ENCODE peak calls at places on chromosomes 5 and 9, in seven cellular contexts. W, O, N, Q, Y, Z and A are unnamed samples.
A peak's percentile ranks its signal among the peaks of the same experiment; 100 is the strongest.

GRCh38 chr9:136079211-136079915 is 15.7 kb downstream of the NACC2 start:
- DNase-seq in W (peak; percentile 16), O (no peak), N (no peak), Q (peak; percentile 29), Y (no peak), Z (no peak), A (no peak)

GRCh38 chr5:96819806-96820205 is 12.1 kb upstream of the ERAP1 start:
- DNase-seq in W (no peak), O (no peak), N (no peak), Q (no peak), Y (no peak), Z (no peak), A (no peak)

GRCh38 chr5:24918676-24919075 is 273.9 kb upstream of the CDH10 start:
- DNase-seq in W (no peak), O (no peak), N (no peak), Q (no peak), Y (no peak), Z (no peak), A (no peak)

GRCh38 chr9:137955224-137955570 is 77.6 kb downstream of the CACNA1B start:
- DNase-seq in W (no peak), O (no peak), N (no peak), Q (no peak), Y (no peak), Z (no peak), A (no peak)

GRCh38 chr5:147558826-147559225 is 49.0 kb upstream of the DPYSL3 start:
- DNase-seq in W (peak; percentile 80), O (peak; percentile 57), N (no peak), Q (peak; percentile 60), Y (no peak), Z (peak; percentile 81), A (peak; percentile 87)

GRCh38 chr9:6788175-6789016 is 30.6 kb downstream of the KDM4C start:
- DNase-seq in W (peak; percentile 40), O (peak; percentile 31), N (no peak), Q (peak; percentile 50), Y (no peak), Z (peak; percentile 58), A (peak; percentile 82)

GRCh38 chr5:87410941-87411340 is 1.8 kb downstream of the CCNH start:
- DNase-seq in W (no peak), O (peak; percentile 40), N (no peak), Q (no peak), Y (no peak), Z (peak; percentile 80), A (peak; percentile 87)

GRCh38 chr5:119411291-119411934 is 40.9 kb upstream of the HSD17B4 start:
- DNase-seq in W (no peak), O (peak; percentile 84), N (no peak), Q (no peak), Y (no peak), Z (peak; percentile 46), A (peak; percentile 89)

GRCh38 chr5:6631441-6631840 is 1.4 kb downstream of the NSUN2 start:
- DNase-seq in W (no peak), O (no peak), N (no peak), Q (no peak), Y (no peak), Z (no peak), A (peak; percentile 20)

GRCh38 chr5:90015584-90016018 is 394.0 kb downstream of the CETN3 start:
- DNase-seq in W (no peak), O (peak; percentile 3), N (no peak), Q (no peak), Y (no peak), Z (peak; percentile 11), A (peak; percentile 45)

GRCh38 chr9:18327106-18327505 is 146.8 kb upstream of the ADAMTSL1 start:
- DNase-seq in W (no peak), O (no peak), N (no peak), Q (no peak), Y (no peak), Z (no peak), A (peak; percentile 27)

GRCh38 chr5:140549237-140550144 is 2.0 kb downstream of the EIF4EBP3 start:
- DNase-seq in W (no peak), O (no peak), N (no peak), Q (no peak), Y (no peak), Z (peak; percentile 41), A (peak; percentile 54)

GRCh38 chr9:87874320-87874655 is 8.4 kb upstream of the SPATA31E1 start:
- DNase-seq in W (no peak), O (no peak), N (no peak), Q (no peak), Y (no peak), Z (no peak), A (no peak)

GRCh38 chr5:159088371-159088770 is 11.3 kb downstream of the EBF1 start:
- DNase-seq in W (no peak), O (no peak), N (no peak), Q (no peak), Y (no peak), Z (no peak), A (no peak)

GRCh38 chr9:127776195-127776918 is 2.1 kb downstream of the SH2D3C start:
- DNase-seq in W (peak; percentile 68), O (no peak), N (no peak), Q (no peak), Y (no peak), Z (no peak), A (no peak)

GRCh38 chr9:1604942-1605560 is 410.1 kb upstream of the SMARCA2 start:
- DNase-seq in W (no peak), O (peak; percentile 8), N (no peak), Q (no peak), Y (peak; percentile 24), Z (no peak), A (peak; percentile 52)

GRCh38 chr5:82639393-82640144 is 361.4 kb upstream of the RPS23 start:
- DNase-seq in W (no peak), O (no peak), N (no peak), Q (no peak), Y (no peak), Z (peak; percentile 10), A (no peak)

GRCh38 chr9:96125624-96126023 is 176.4 kb downstream of the HSD17B3 start:
- DNase-seq in W (no peak), O (no peak), N (no peak), Q (no peak), Y (no peak), Z (no peak), A (no peak)

GRCh38 chr5:128376577-128376976 is 161.5 kb downstream of the FBN2 start:
- DNase-seq in W (no peak), O (no peak), N (no peak), Q (no peak), Y (no peak), Z (no peak), A (no peak)

GRCh38 chr9:35257986-35258664 is 96.3 kb downstream of the UNC13B start:
- DNase-seq in W (no peak), O (peak; percentile 27), N (no peak), Q (no peak), Y (no peak), Z (no peak), A (no peak)

GRCh38 chr5:36734422-36734821 is 128.0 kb downstream of the SLC1A3 start:
- DNase-seq in W (peak; percentile 34), O (peak; percentile 10), N (no peak), Q (no peak), Y (no peak), Z (peak; percentile 36), A (peak; percentile 60)

GRCh38 chr5:167947312-167947711 is 344.1 kb upstream of the WWC1 start:
- DNase-seq in W (no peak), O (no peak), N (no peak), Q (no peak), Y (no peak), Z (peak; percentile 25), A (peak; percentile 54)

GRCh38 chr5:96427823-96428222 is 5.2 kb downstream of the PCSK1 start:
- DNase-seq in W (peak; percentile 53), O (no peak), N (no peak), Q (no peak), Y (no peak), Z (peak; percentile 15), A (peak; percentile 34)

GRCh38 chr5:52989781-52990530 is 804 bp downstream of the ITGA2 start:
- DNase-seq in W (peak; percentile 67), O (no peak), N (no peak), Q (peak; percentile 58), Y (peak; percentile 14), Z (peak; percentile 60), A (peak; percentile 81)

GRCh38 chr5:171495122-171495700 is 75.8 kb downstream of the FGF18 start:
- DNase-seq in W (no peak), O (no peak), N (no peak), Q (no peak), Y (no peak), Z (no peak), A (no peak)
- H3K9ac ChIP-seq in W (no peak overlapping the region), O (no peak overlapping the region), N (no peak overlapping the region), Q (no peak overlapping the region), Y (no peak overlapping the region), Z (no peak overlapping the region), A (no peak overlapping the region)

DNA sequence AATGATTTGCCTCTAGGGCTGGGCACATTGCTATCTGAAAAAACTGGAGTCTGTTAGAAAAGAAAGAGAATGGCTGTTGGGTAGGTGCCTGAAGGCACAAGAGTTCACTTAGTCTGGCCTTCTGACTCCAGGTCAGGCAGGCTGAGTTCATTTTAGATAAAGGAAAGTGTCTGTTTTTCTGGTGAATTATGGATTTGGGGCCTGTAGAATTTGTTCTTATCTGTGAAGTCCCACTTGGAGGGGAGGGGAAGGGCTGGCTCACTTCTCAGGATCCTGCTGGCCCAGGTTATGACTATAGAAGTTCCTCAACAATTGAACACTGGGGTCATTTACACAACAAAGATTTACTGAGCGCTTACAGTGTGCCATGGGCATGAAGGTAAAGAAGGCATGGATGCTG is 11.5 kb upstream of the SEPTIN8 start:
- DNase-seq in W (no peak), O (no peak), N (no peak), Q (no peak), Y (no peak), Z (no peak), A (no peak)
- H3K9ac ChIP-seq in W (no peak overlapping the region), O (no peak overlapping the region), N (no peak overlapping the region), Q (no peak overlapping the region), Y (no peak overlapping the region), Z (no peak overlapping the region), A (no peak overlapping the region)

GRCh38 chr5:137392261-137392660 is 106.9 kb downstream of the SPOCK1 start:
- DNase-seq in W (no peak), O (no peak), N (no peak), Q (no peak), Y (no peak), Z (no peak), A (no peak)
- H3K9ac ChIP-seq in W (no peak overlapping the region), O (no peak overlapping the region), N (no peak overlapping the region), Q (no peak overlapping the region), Y (no peak overlapping the region), Z (no peak overlapping the region), A (no peak overlapping the region)

DNA sequence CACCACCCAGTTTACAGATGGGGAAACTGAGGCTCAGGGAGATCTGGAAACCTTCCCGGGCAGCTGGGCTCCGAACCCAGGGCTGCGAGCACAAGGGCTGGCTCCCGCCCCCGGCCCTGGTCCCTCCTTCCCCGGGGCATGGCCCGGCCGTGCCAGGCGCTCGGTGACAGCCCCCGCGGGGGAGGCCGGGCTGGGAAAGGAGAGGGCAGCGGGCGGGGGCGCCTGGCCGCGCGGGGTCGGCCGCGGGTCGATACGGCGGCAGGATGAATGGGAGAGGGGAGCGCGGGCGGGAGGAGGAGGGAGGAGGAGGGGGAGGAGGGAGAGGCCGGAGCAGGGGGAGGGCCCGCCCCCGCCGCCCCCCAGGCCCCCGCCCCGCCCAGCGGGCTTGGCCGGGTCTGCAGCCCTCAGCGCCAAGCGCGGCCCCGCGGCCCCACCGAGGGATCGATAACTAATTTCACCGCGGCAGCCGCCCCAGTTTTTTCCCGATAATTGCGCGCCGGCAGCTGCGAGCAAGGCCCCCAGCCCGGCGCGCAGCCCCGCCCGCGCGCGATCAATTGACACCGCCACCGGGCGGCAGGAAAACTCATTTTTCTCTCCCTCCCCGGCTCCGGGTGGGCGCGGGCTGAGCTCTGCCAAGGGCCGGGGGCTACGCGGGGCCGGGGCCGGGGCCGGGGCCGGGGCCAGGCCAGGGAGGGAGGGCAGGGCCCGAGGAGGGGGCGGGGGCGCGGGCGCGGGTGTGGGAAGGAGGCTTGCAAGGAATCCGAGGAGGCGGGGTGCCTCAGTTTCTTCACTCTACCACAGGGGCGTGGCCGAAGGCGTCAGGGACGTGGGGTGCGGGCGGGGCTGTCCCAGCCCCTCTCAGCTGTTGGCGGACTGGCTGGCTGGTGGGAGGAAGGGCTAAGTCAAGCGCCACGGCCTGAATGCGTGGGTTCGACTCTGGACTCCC is 52.1 kb downstream of the C9orf50 start:
- DNase-seq in W (peak; percentile 84), O (no peak), N (no peak), Q (peak; percentile 64), Y (no peak), Z (no peak), A (peak; percentile 55)
- H3K9ac ChIP-seq in W (no peak overlapping the region), O (no peak overlapping the region), N (no peak overlapping the region), Q (no peak overlapping the region), Y (peak overlapping the region; percentile 70), Z (peak overlapping the region; percentile 16), A (peak overlapping the region; percentile 70)